ENCODE peak calls at places on chromosomes 13 and 19, in seven cellular contexts. One of them, this sample, is unnamed.

GRCh38 chr13:26967119-26968038 is 204.2 kb downstream of the USP12 start:
- DNase-seq in iris pigment epithelial cell: no peak
- DNase-seq in HS-5: no peak
- DNase-seq in PC-9: no peak
- DNase-seq in GM23248: peak
- DNase-seq in activated CD4-positive, alpha-beta memory T cell treated with anti-CD3 and anti-CD28 coated beads, Interleukin-2, amount 10 ng/mL, durations not matched to agents 7 days and 5 days: no peak
- DNase-seq in stimulated activated CD4-positive, alpha-beta T cell treated with anti-CD3 and anti-CD28 coated beads, Interleukin-4, amount 100 ng/mL, for 24 hours: no peak
- DNase-seq in this sample: no peak

GRCh38 chr13:91690944-91691343 is 292.5 kb downstream of the GPC5 start:
- DNase-seq in iris pigment epithelial cell: no peak
- DNase-seq in activated CD4-positive, alpha-beta memory T cell treated with anti-CD3 and anti-CD28 coated beads, Interleukin-2, amount 10 ng/mL, durations not matched to agents 7 days and 5 days: no peak
- DNase-seq in GM23248: no peak
- DNase-seq in stimulated activated CD4-positive, alpha-beta T cell treated with anti-CD3 and anti-CD28 coated beads, Interleukin-4, amount 100 ng/mL, for 24 hours: no peak
- DNase-seq in PC-9: no peak
- DNase-seq in HS-5: no peak
- DNase-seq in this sample: no peak

GRCh38 chr13:114045113-114045735 is 71.3 kb upstream of the C13orf46 start:
- DNase-seq in HS-5: no peak
- DNase-seq in GM23248: no peak
- DNase-seq in PC-9: no peak
- DNase-seq in stimulated activated CD4-positive, alpha-beta T cell treated with anti-CD3 and anti-CD28 coated beads, Interleukin-4, amount 100 ng/mL, for 24 hours: no peak
- DNase-seq in iris pigment epithelial cell: no peak
- DNase-seq in activated CD4-positive, alpha-beta memory T cell treated with anti-CD3 and anti-CD28 coated beads, Interleukin-2, amount 10 ng/mL, durations not matched to agents 7 days and 5 days: no peak
- DNase-seq in this sample: no peak

GRCh38 chr13:21060063-21060826 is 1.1 kb downstream of the LATS2 start:
- DNase-seq in HS-5: no peak
- DNase-seq in stimulated activated CD4-positive, alpha-beta T cell treated with anti-CD3 and anti-CD28 coated beads, Interleukin-4, amount 100 ng/mL, for 24 hours: no peak
- DNase-seq in GM23248: peak
- DNase-seq in PC-9: no peak
- DNase-seq in activated CD4-positive, alpha-beta memory T cell treated with anti-CD3 and anti-CD28 coated beads, Interleukin-2, amount 10 ng/mL, durations not matched to agents 7 days and 5 days: no peak
- DNase-seq in iris pigment epithelial cell: peak
- DNase-seq in this sample: no peak

GRCh38 chr19:16087940-16088339 is 11.6 kb downstream of the TPM4 start:
- DNase-seq in HS-5: no peak
- DNase-seq in activated CD4-positive, alpha-beta memory T cell treated with anti-CD3 and anti-CD28 coated beads, Interleukin-2, amount 10 ng/mL, durations not matched to agents 7 days and 5 days: no peak
- DNase-seq in PC-9: no peak
- DNase-seq in stimulated activated CD4-positive, alpha-beta T cell treated with anti-CD3 and anti-CD28 coated beads, Interleukin-4, amount 100 ng/mL, for 24 hours: no peak
- DNase-seq in iris pigment epithelial cell: no peak
- DNase-seq in GM23248: no peak
- DNase-seq in this sample: no peak

GRCh38 chr19:5075603-5076002 is 106.7 kb downstream of the KDM4B start:
- DNase-seq in activated CD4-positive, alpha-beta memory T cell treated with anti-CD3 and anti-CD28 coated beads, Interleukin-2, amount 10 ng/mL, durations not matched to agents 7 days and 5 days: no peak
- DNase-seq in stimulated activated CD4-positive, alpha-beta T cell treated with anti-CD3 and anti-CD28 coated beads, Interleukin-4, amount 100 ng/mL, for 24 hours: no peak
- DNase-seq in iris pigment epithelial cell: no peak
- DNase-seq in GM23248: no peak
- DNase-seq in PC-9: no peak
- DNase-seq in HS-5: no peak
- DNase-seq in this sample: no peak

GRCh38 chr13:40170982-40171381 is 495.5 kb downstream of the FOXO1 start:
- DNase-seq in stimulated activated CD4-positive, alpha-beta T cell treated with anti-CD3 and anti-CD28 coated beads, Interleukin-4, amount 100 ng/mL, for 24 hours: peak
- DNase-seq in HS-5: no peak
- DNase-seq in iris pigment epithelial cell: no peak
- DNase-seq in GM23248: peak
- DNase-seq in PC-9: peak
- DNase-seq in activated CD4-positive, alpha-beta memory T cell treated with anti-CD3 and anti-CD28 coated beads, Interleukin-2, amount 10 ng/mL, durations not matched to agents 7 days and 5 days: no peak
- DNase-seq in this sample: no peak

GRCh38 chr19:7560271-7560670 is 24.8 kb downstream of the PNPLA6 start:
- DNase-seq in iris pigment epithelial cell: no peak
- DNase-seq in activated CD4-positive, alpha-beta memory T cell treated with anti-CD3 and anti-CD28 coated beads, Interleukin-2, amount 10 ng/mL, durations not matched to agents 7 days and 5 days: no peak
- DNase-seq in PC-9: no peak
- DNase-seq in stimulated activated CD4-positive, alpha-beta T cell treated with anti-CD3 and anti-CD28 coated beads, Interleukin-4, amount 100 ng/mL, for 24 hours: no peak
- DNase-seq in GM23248: no peak
- DNase-seq in HS-5: no peak
- DNase-seq in this sample: no peak

GRCh38 chr13:44780586-44781280 is 204.6 kb upstream of the TSC22D1 start:
- DNase-seq in PC-9: no peak
- DNase-seq in HS-5: no peak
- DNase-seq in activated CD4-positive, alpha-beta memory T cell treated with anti-CD3 and anti-CD28 coated beads, Interleukin-2, amount 10 ng/mL, durations not matched to agents 7 days and 5 days: no peak
- DNase-seq in iris pigment epithelial cell: no peak
- DNase-seq in stimulated activated CD4-positive, alpha-beta T cell treated with anti-CD3 and anti-CD28 coated beads, Interleukin-4, amount 100 ng/mL, for 24 hours: no peak
- DNase-seq in GM23248: no peak
- DNase-seq in this sample: no peak

GRCh38 chr19:6509118-6509971 is 7.2 kb upstream of the TUBB4A start:
- DNase-seq in PC-9: no peak
- DNase-seq in GM23248: peak
- DNase-seq in iris pigment epithelial cell: no peak
- DNase-seq in stimulated activated CD4-positive, alpha-beta T cell treated with anti-CD3 and anti-CD28 coated beads, Interleukin-4, amount 100 ng/mL, for 24 hours: no peak
- DNase-seq in HS-5: no peak
- DNase-seq in activated CD4-positive, alpha-beta memory T cell treated with anti-CD3 and anti-CD28 coated beads, Interleukin-2, amount 10 ng/mL, durations not matched to agents 7 days and 5 days: no peak
- DNase-seq in this sample: no peak

GRCh38 chr13:91280806-91281205 is 66.7 kb upstream of the MIR17HG start:
- DNase-seq in activated CD4-positive, alpha-beta memory T cell treated with anti-CD3 and anti-CD28 coated beads, Interleukin-2, amount 10 ng/mL, durations not matched to agents 7 days and 5 days: no peak
- DNase-seq in GM23248: peak
- DNase-seq in iris pigment epithelial cell: no peak
- DNase-seq in HS-5: no peak
- DNase-seq in stimulated activated CD4-positive, alpha-beta T cell treated with anti-CD3 and anti-CD28 coated beads, Interleukin-4, amount 100 ng/mL, for 24 hours: no peak
- DNase-seq in PC-9: no peak
- DNase-seq in this sample: no peak

GRCh38 chr13:27605610-27606200 is 14.6 kb downstream of the LNX2 start:
- DNase-seq in activated CD4-positive, alpha-beta memory T cell treated with anti-CD3 and anti-CD28 coated beads, Interleukin-2, amount 10 ng/mL, durations not matched to agents 7 days and 5 days: no peak
- DNase-seq in stimulated activated CD4-positive, alpha-beta T cell treated with anti-CD3 and anti-CD28 coated beads, Interleukin-4, amount 100 ng/mL, for 24 hours: no peak
- DNase-seq in iris pigment epithelial cell: peak
- DNase-seq in HS-5: no peak
- DNase-seq in PC-9: no peak
- DNase-seq in GM23248: no peak
- DNase-seq in this sample: no peak

GRCh38 chr19:35399948-35400772 is 29.3 kb downstream of the GPR42 start:
- DNase-seq in stimulated activated CD4-positive, alpha-beta T cell treated with anti-CD3 and anti-CD28 coated beads, Interleukin-4, amount 100 ng/mL, for 24 hours: no peak
- DNase-seq in HS-5: no peak
- DNase-seq in iris pigment epithelial cell: no peak
- DNase-seq in GM23248: no peak
- DNase-seq in PC-9: no peak
- DNase-seq in activated CD4-positive, alpha-beta memory T cell treated with anti-CD3 and anti-CD28 coated beads, Interleukin-2, amount 10 ng/mL, durations not matched to agents 7 days and 5 days: no peak
- DNase-seq in this sample: no peak

GRCh38 chr13:102724923-102725322 is 30.1 kb upstream of the METTL21C start:
- DNase-seq in activated CD4-positive, alpha-beta memory T cell treated with anti-CD3 and anti-CD28 coated beads, Interleukin-2, amount 10 ng/mL, durations not matched to agents 7 days and 5 days: no peak
- DNase-seq in iris pigment epithelial cell: peak
- DNase-seq in HS-5: no peak
- DNase-seq in GM23248: peak
- DNase-seq in PC-9: peak
- DNase-seq in stimulated activated CD4-positive, alpha-beta T cell treated with anti-CD3 and anti-CD28 coated beads, Interleukin-4, amount 100 ng/mL, for 24 hours: no peak
- DNase-seq in this sample: peak

GRCh38 chr13:98773921-98774320 is 21.4 kb upstream of the SLC15A1 start:
- DNase-seq in activated CD4-positive, alpha-beta memory T cell treated with anti-CD3 and anti-CD28 coated beads, Interleukin-2, amount 10 ng/mL, durations not matched to agents 7 days and 5 days: no peak
- DNase-seq in iris pigment epithelial cell: no peak
- DNase-seq in GM23248: no peak
- DNase-seq in stimulated activated CD4-positive, alpha-beta T cell treated with anti-CD3 and anti-CD28 coated beads, Interleukin-4, amount 100 ng/mL, for 24 hours: no peak
- DNase-seq in HS-5: no peak
- DNase-seq in PC-9: no peak
- DNase-seq in this sample: no peak

GRCh38 chr13:86862137-86862536 is 809.0 kb upstream of the SLITRK5 start:
- DNase-seq in GM23248: no peak
- DNase-seq in activated CD4-positive, alpha-beta memory T cell treated with anti-CD3 and anti-CD28 coated beads, Interleukin-2, amount 10 ng/mL, durations not matched to agents 7 days and 5 days: no peak
- DNase-seq in PC-9: no peak
- DNase-seq in stimulated activated CD4-positive, alpha-beta T cell treated with anti-CD3 and anti-CD28 coated beads, Interleukin-4, amount 100 ng/mL, for 24 hours: no peak
- DNase-seq in HS-5: no peak
- DNase-seq in iris pigment epithelial cell: no peak
- DNase-seq in this sample: no peak

GRCh38 chr19:30350995-30351394 is 21.2 kb upstream of the ZNF536 start:
- DNase-seq in activated CD4-positive, alpha-beta memory T cell treated with anti-CD3 and anti-CD28 coated beads, Interleukin-2, amount 10 ng/mL, durations not matched to agents 7 days and 5 days: no peak
- DNase-seq in GM23248: no peak
- DNase-seq in PC-9: no peak
- DNase-seq in iris pigment epithelial cell: no peak
- DNase-seq in HS-5: no peak
- DNase-seq in stimulated activated CD4-positive, alpha-beta T cell treated with anti-CD3 and anti-CD28 coated beads, Interleukin-4, amount 100 ng/mL, for 24 hours: no peak
- DNase-seq in this sample: no peak

GRCh38 chr13:97574926-97575325 is 141.0 kb downstream of the RAP2A start:
- DNase-seq in activated CD4-positive, alpha-beta memory T cell treated with anti-CD3 and anti-CD28 coated beads, Interleukin-2, amount 10 ng/mL, durations not matched to agents 7 days and 5 days: no peak
- DNase-seq in HS-5: no peak
- DNase-seq in stimulated activated CD4-positive, alpha-beta T cell treated with anti-CD3 and anti-CD28 coated beads, Interleukin-4, amount 100 ng/mL, for 24 hours: no peak
- DNase-seq in iris pigment epithelial cell: peak
- DNase-seq in PC-9: no peak
- DNase-seq in GM23248: peak
- DNase-seq in this sample: peak

GRCh38 chr19:1455336-1456120 is 5.6 kb downstream of the APC2 start:
- DNase-seq in GM23248: peak
- DNase-seq in stimulated activated CD4-positive, alpha-beta T cell treated with anti-CD3 and anti-CD28 coated beads, Interleukin-4, amount 100 ng/mL, for 24 hours: peak
- DNase-seq in PC-9: peak
- DNase-seq in iris pigment epithelial cell: no peak
- DNase-seq in activated CD4-positive, alpha-beta memory T cell treated with anti-CD3 and anti-CD28 coated beads, Interleukin-2, amount 10 ng/mL, durations not matched to agents 7 days and 5 days: peak
- DNase-seq in HS-5: no peak
- DNase-seq in this sample: peak

GRCh38 chr13:69264362-69265334 is 843.0 kb upstream of the ATXN8OS start:
- DNase-seq in iris pigment epithelial cell: no peak
- DNase-seq in stimulated activated CD4-positive, alpha-beta T cell treated with anti-CD3 and anti-CD28 coated beads, Interleukin-4, amount 100 ng/mL, for 24 hours: no peak
- DNase-seq in PC-9: no peak
- DNase-seq in HS-5: no peak
- DNase-seq in activated CD4-positive, alpha-beta memory T cell treated with anti-CD3 and anti-CD28 coated beads, Interleukin-2, amount 10 ng/mL, durations not matched to agents 7 days and 5 days: no peak
- DNase-seq in GM23248: no peak
- DNase-seq in this sample: no peak

GRCh38 chr19:1865172-1866010 is 2.0 kb upstream of the KLF16 start:
- DNase-seq in stimulated activated CD4-positive, alpha-beta T cell treated with anti-CD3 and anti-CD28 coated beads, Interleukin-4, amount 100 ng/mL, for 24 hours: no peak
- DNase-seq in iris pigment epithelial cell: no peak
- DNase-seq in HS-5: no peak
- DNase-seq in activated CD4-positive, alpha-beta memory T cell treated with anti-CD3 and anti-CD28 coated beads, Interleukin-2, amount 10 ng/mL, durations not matched to agents 7 days and 5 days: no peak
- DNase-seq in PC-9: no peak
- DNase-seq in GM23248: no peak
- DNase-seq in this sample: no peak

GRCh38 chr19:44476559-44477408 is 23.5 kb downstream of the ZNF180 start:
- DNase-seq in HS-5: peak
- DNase-seq in GM23248: peak
- DNase-seq in activated CD4-positive, alpha-beta memory T cell treated with anti-CD3 and anti-CD28 coated beads, Interleukin-2, amount 10 ng/mL, durations not matched to agents 7 days and 5 days: no peak
- DNase-seq in stimulated activated CD4-positive, alpha-beta T cell treated with anti-CD3 and anti-CD28 coated beads, Interleukin-4, amount 100 ng/mL, for 24 hours: no peak
- DNase-seq in PC-9: peak
- DNase-seq in iris pigment epithelial cell: peak
- DNase-seq in this sample: no peak

GRCh38 chr19:56083668-56084067 is 37.4 kb downstream of the ZNF787 start:
- DNase-seq in iris pigment epithelial cell: no peak
- DNase-seq in HS-5: no peak
- DNase-seq in GM23248: no peak
- DNase-seq in PC-9: no peak
- DNase-seq in stimulated activated CD4-positive, alpha-beta T cell treated with anti-CD3 and anti-CD28 coated beads, Interleukin-4, amount 100 ng/mL, for 24 hours: no peak
- DNase-seq in activated CD4-positive, alpha-beta memory T cell treated with anti-CD3 and anti-CD28 coated beads, Interleukin-2, amount 10 ng/mL, durations not matched to agents 7 days and 5 days: no peak
- DNase-seq in this sample: no peak

GRCh38 chr19:40136818-40137217 is 46.1 kb upstream of the ZNF780A start:
- DNase-seq in stimulated activated CD4-positive, alpha-beta T cell treated with anti-CD3 and anti-CD28 coated beads, Interleukin-4, amount 100 ng/mL, for 24 hours: no peak
- DNase-seq in HS-5: no peak
- DNase-seq in PC-9: no peak
- DNase-seq in GM23248: no peak
- DNase-seq in activated CD4-positive, alpha-beta memory T cell treated with anti-CD3 and anti-CD28 coated beads, Interleukin-2, amount 10 ng/mL, durations not matched to agents 7 days and 5 days: no peak
- DNase-seq in iris pigment epithelial cell: no peak
- DNase-seq in this sample: no peak

GRCh38 chr13:79455331-79455730 is 25.6 kb upstream of the NDFIP2 start:
- DNase-seq in GM23248: peak
- DNase-seq in HS-5: no peak
- DNase-seq in activated CD4-positive, alpha-beta memory T cell treated with anti-CD3 and anti-CD28 coated beads, Interleukin-2, amount 10 ng/mL, durations not matched to agents 7 days and 5 days: no peak
- DNase-seq in PC-9: peak
- DNase-seq in iris pigment epithelial cell: peak
- DNase-seq in stimulated activated CD4-positive, alpha-beta T cell treated with anti-CD3 and anti-CD28 coated beads, Interleukin-4, amount 100 ng/mL, for 24 hours: no peak
- DNase-seq in this sample: no peak

GRCh38 chr19:17289489-17289888 is 7.8 kb downstream of the ANKLE1 start:
- DNase-seq in stimulated activated CD4-positive, alpha-beta T cell treated with anti-CD3 and anti-CD28 coated beads, Interleukin-4, amount 100 ng/mL, for 24 hours: peak
- DNase-seq in HS-5: no peak
- DNase-seq in activated CD4-positive, alpha-beta memory T cell treated with anti-CD3 and anti-CD28 coated beads, Interleukin-2, amount 10 ng/mL, durations not matched to agents 7 days and 5 days: peak
- DNase-seq in GM23248: peak
- DNase-seq in PC-9: peak
- DNase-seq in iris pigment epithelial cell: peak
- DNase-seq in this sample: peak

GRCh38 chr13:111066544-111066943 is 48.6 kb upstream of the ARHGEF7 start:
- DNase-seq in activated CD4-positive, alpha-beta memory T cell treated with anti-CD3 and anti-CD28 coated beads, Interleukin-2, amount 10 ng/mL, durations not matched to agents 7 days and 5 days: no peak
- DNase-seq in iris pigment epithelial cell: no peak
- DNase-seq in GM23248: no peak
- DNase-seq in stimulated activated CD4-positive, alpha-beta T cell treated with anti-CD3 and anti-CD28 coated beads, Interleukin-4, amount 100 ng/mL, for 24 hours: no peak
- DNase-seq in PC-9: no peak
- DNase-seq in HS-5: no peak
- DNase-seq in this sample: no peak

GRCh38 chr13:67148219-67148583 is 81.9 kb downstream of the PCDH9 start:
- DNase-seq in activated CD4-positive, alpha-beta memory T cell treated with anti-CD3 and anti-CD28 coated beads, Interleukin-2, amount 10 ng/mL, durations not matched to agents 7 days and 5 days: no peak
- DNase-seq in stimulated activated CD4-positive, alpha-beta T cell treated with anti-CD3 and anti-CD28 coated beads, Interleukin-4, amount 100 ng/mL, for 24 hours: no peak
- DNase-seq in GM23248: peak
- DNase-seq in PC-9: no peak
- DNase-seq in iris pigment epithelial cell: peak
- DNase-seq in HS-5: peak
- DNase-seq in this sample: no peak

GRCh38 chr19:40596608-40597328 is 4.4 kb upstream of the LTBP4 start:
- DNase-seq in GM23248: peak
- DNase-seq in iris pigment epithelial cell: peak
- DNase-seq in HS-5: no peak
- DNase-seq in activated CD4-positive, alpha-beta memory T cell treated with anti-CD3 and anti-CD28 coated beads, Interleukin-2, amount 10 ng/mL, durations not matched to agents 7 days and 5 days: no peak
- DNase-seq in PC-9: no peak
- DNase-seq in stimulated activated CD4-positive, alpha-beta T cell treated with anti-CD3 and anti-CD28 coated beads, Interleukin-4, amount 100 ng/mL, for 24 hours: no peak
- DNase-seq in this sample: no peak

GRCh38 chr13:41590643-41591042 is 133.3 kb downstream of the RGCC start:
- DNase-seq in HS-5: no peak
- DNase-seq in stimulated activated CD4-positive, alpha-beta T cell treated with anti-CD3 and anti-CD28 coated beads, Interleukin-4, amount 100 ng/mL, for 24 hours: no peak
- DNase-seq in iris pigment epithelial cell: no peak
- DNase-seq in PC-9: peak
- DNase-seq in activated CD4-positive, alpha-beta memory T cell treated with anti-CD3 and anti-CD28 coated beads, Interleukin-2, amount 10 ng/mL, durations not matched to agents 7 days and 5 days: no peak
- DNase-seq in GM23248: no peak
- DNase-seq in this sample: no peak

GRCh38 chr19:20667281-20667680 is 5.9 kb upstream of the ZNF626 start:
- DNase-seq in PC-9: no peak
- DNase-seq in iris pigment epithelial cell: no peak
- DNase-seq in stimulated activated CD4-positive, alpha-beta T cell treated with anti-CD3 and anti-CD28 coated beads, Interleukin-4, amount 100 ng/mL, for 24 hours: no peak
- DNase-seq in activated CD4-positive, alpha-beta memory T cell treated with anti-CD3 and anti-CD28 coated beads, Interleukin-2, amount 10 ng/mL, durations not matched to agents 7 days and 5 days: no peak
- DNase-seq in GM23248: no peak
- DNase-seq in HS-5: no peak
- DNase-seq in this sample: no peak

GRCh38 chr13:34143637-34144036 is 325.7 kb downstream of the RFC3 start:
- DNase-seq in PC-9: no peak
- DNase-seq in activated CD4-positive, alpha-beta memory T cell treated with anti-CD3 and anti-CD28 coated beads, Interleukin-2, amount 10 ng/mL, durations not matched to agents 7 days and 5 days: no peak
- DNase-seq in HS-5: no peak
- DNase-seq in iris pigment epithelial cell: no peak
- DNase-seq in GM23248: no peak
- DNase-seq in stimulated activated CD4-positive, alpha-beta T cell treated with anti-CD3 and anti-CD28 coated beads, Interleukin-4, amount 100 ng/mL, for 24 hours: no peak
- DNase-seq in this sample: no peak

GRCh38 chr19:35110974-35111373 is 4.6 kb upstream of the FXYD3 start:
- DNase-seq in HS-5: no peak
- DNase-seq in activated CD4-positive, alpha-beta memory T cell treated with anti-CD3 and anti-CD28 coated beads, Interleukin-2, amount 10 ng/mL, durations not matched to agents 7 days and 5 days: no peak
- DNase-seq in GM23248: no peak
- DNase-seq in PC-9: no peak
- DNase-seq in iris pigment epithelial cell: no peak
- DNase-seq in stimulated activated CD4-positive, alpha-beta T cell treated with anti-CD3 and anti-CD28 coated beads, Interleukin-4, amount 100 ng/mL, for 24 hours: no peak
- DNase-seq in this sample: no peak

GRCh38 chr13:23889598-23890224 is 511 bp upstream of the MIPEP start:
- DNase-seq in iris pigment epithelial cell: peak
- DNase-seq in activated CD4-positive, alpha-beta memory T cell treated with anti-CD3 and anti-CD28 coated beads, Interleukin-2, amount 10 ng/mL, durations not matched to agents 7 days and 5 days: no peak
- DNase-seq in GM23248: peak
- DNase-seq in HS-5: no peak
- DNase-seq in stimulated activated CD4-positive, alpha-beta T cell treated with anti-CD3 and anti-CD28 coated beads, Interleukin-4, amount 100 ng/mL, for 24 hours: no peak
- DNase-seq in PC-9: no peak
- DNase-seq in this sample: no peak